ENCODE peak calls at places on chromosomes 5 and 9, in nine cellular contexts. One of them, this sample, is unnamed.

GRCh38 chr5:16888694-16889124 is 47.4 kb downstream of the MYO10 start:
- DNase-seq in stomach: no peak
- DNase-seq in upper lobe of right lung: no peak
- DNase-seq in dorsolateral prefrontal cortex: no peak
- DNase-seq in omental fat pad: no peak
- DNase-seq in left ventricle myocardium inferior: no peak
- DNase-seq in cardiac muscle cell: peak
- DNase-seq in IMR-90: peak
- DNase-seq in Calu3: peak
- DNase-seq in this sample: no peak

GRCh38 chr9:120928015-120928719 is 1.6 kb upstream of the TRAF1 start:
- DNase-seq in stomach: peak
- DNase-seq in upper lobe of right lung: peak
- DNase-seq in dorsolateral prefrontal cortex: peak
- DNase-seq in omental fat pad: peak
- DNase-seq in left ventricle myocardium inferior: peak
- DNase-seq in cardiac muscle cell: no peak
- DNase-seq in IMR-90: no peak
- DNase-seq in Calu3: no peak
- DNase-seq in this sample: no peak

GRCh38 chr9:134455951-134456739 is 129.9 kb downstream of the RXRA start:
- DNase-seq in stomach: peak
- DNase-seq in upper lobe of right lung: peak
- DNase-seq in dorsolateral prefrontal cortex: no peak
- DNase-seq in omental fat pad: peak
- DNase-seq in left ventricle myocardium inferior: peak
- DNase-seq in cardiac muscle cell: peak
- DNase-seq in IMR-90: peak
- DNase-seq in Calu3: no peak
- DNase-seq in this sample: peak

GRCh38 chr5:123874600-123875201 is 362.7 kb downstream of the CSNK1G3 start:
- DNase-seq in stomach: no peak
- DNase-seq in upper lobe of right lung: no peak
- DNase-seq in dorsolateral prefrontal cortex: no peak
- DNase-seq in omental fat pad: no peak
- DNase-seq in left ventricle myocardium inferior: no peak
- DNase-seq in cardiac muscle cell: peak
- DNase-seq in IMR-90: peak
- DNase-seq in Calu3: no peak
- DNase-seq in this sample: no peak

GRCh38 chr5:54895816-54896341 is 89.5 kb downstream of the ESM1 start:
- DNase-seq in stomach: peak
- DNase-seq in upper lobe of right lung: no peak
- DNase-seq in dorsolateral prefrontal cortex: no peak
- DNase-seq in omental fat pad: no peak
- DNase-seq in left ventricle myocardium inferior: no peak
- DNase-seq in cardiac muscle cell: peak
- DNase-seq in IMR-90: peak
- DNase-seq in Calu3: peak
- DNase-seq in this sample: no peak

GRCh38 chr9:78187763-78188495 is 47.9 kb upstream of the CEP78 start:
- DNase-seq in stomach: no peak
- DNase-seq in upper lobe of right lung: peak
- DNase-seq in dorsolateral prefrontal cortex: peak
- DNase-seq in omental fat pad: no peak
- DNase-seq in left ventricle myocardium inferior: peak
- DNase-seq in cardiac muscle cell: peak
- DNase-seq in IMR-90: no peak
- DNase-seq in Calu3: no peak
- DNase-seq in this sample: no peak

GRCh38 chr5:36570696-36571095 is 35.7 kb upstream of the SLC1A3 start:
- DNase-seq in stomach: no peak
- DNase-seq in upper lobe of right lung: no peak
- DNase-seq in dorsolateral prefrontal cortex: no peak
- DNase-seq in omental fat pad: no peak
- DNase-seq in left ventricle myocardium inferior: no peak
- DNase-seq in cardiac muscle cell: no peak
- DNase-seq in IMR-90: no peak
- DNase-seq in Calu3: no peak
- DNase-seq in this sample: no peak

GRCh38 chr9:115414561-115414960 is 296.6 kb upstream of the TNC start:
- DNase-seq in stomach: no peak
- DNase-seq in upper lobe of right lung: no peak
- DNase-seq in dorsolateral prefrontal cortex: no peak
- DNase-seq in omental fat pad: no peak
- DNase-seq in left ventricle myocardium inferior: no peak
- DNase-seq in cardiac muscle cell: no peak
- DNase-seq in IMR-90: no peak
- DNase-seq in Calu3: no peak
- DNase-seq in this sample: no peak

GRCh38 chr5:139746691-139747582 is 48.7 kb upstream of the PSD2 start:
- DNase-seq in stomach: peak
- DNase-seq in upper lobe of right lung: no peak
- DNase-seq in dorsolateral prefrontal cortex: no peak
- DNase-seq in omental fat pad: no peak
- DNase-seq in left ventricle myocardium inferior: no peak
- DNase-seq in cardiac muscle cell: no peak
- DNase-seq in IMR-90: peak
- DNase-seq in Calu3: no peak
- DNase-seq in this sample: peak

GRCh38 chr9:121743441-121744001 is 92.1 kb downstream of the DAB2IP start:
- DNase-seq in stomach: peak
- DNase-seq in upper lobe of right lung: peak
- DNase-seq in dorsolateral prefrontal cortex: peak
- DNase-seq in omental fat pad: no peak
- DNase-seq in left ventricle myocardium inferior: peak
- DNase-seq in cardiac muscle cell: peak
- DNase-seq in IMR-90: peak
- DNase-seq in Calu3: peak
- DNase-seq in this sample: no peak

GRCh38 chr5:98977723-98978122 is 48.9 kb upstream of the CHD1 start:
- DNase-seq in stomach: peak
- DNase-seq in upper lobe of right lung: no peak
- DNase-seq in dorsolateral prefrontal cortex: no peak
- DNase-seq in omental fat pad: no peak
- DNase-seq in left ventricle myocardium inferior: no peak
- DNase-seq in cardiac muscle cell: no peak
- DNase-seq in IMR-90: no peak
- DNase-seq in Calu3: peak
- DNase-seq in this sample: no peak

GRCh38 chr9:131276891-131277672 is 772 bp upstream of the FAM78A start:
- DNase-seq in stomach: no peak
- DNase-seq in upper lobe of right lung: no peak
- DNase-seq in dorsolateral prefrontal cortex: no peak
- DNase-seq in omental fat pad: no peak
- DNase-seq in left ventricle myocardium inferior: no peak
- DNase-seq in cardiac muscle cell: no peak
- DNase-seq in IMR-90: no peak
- DNase-seq in Calu3: no peak
- DNase-seq in this sample: peak

GRCh38 chr5:124537136-124537919 is 209.1 kb downstream of the ZNF608 start:
- DNase-seq in stomach: no peak
- DNase-seq in upper lobe of right lung: no peak
- DNase-seq in dorsolateral prefrontal cortex: no peak
- DNase-seq in omental fat pad: no peak
- DNase-seq in left ventricle myocardium inferior: no peak
- DNase-seq in cardiac muscle cell: no peak
- DNase-seq in IMR-90: no peak
- DNase-seq in Calu3: no peak
- DNase-seq in this sample: no peak

GRCh38 chr9:36437790-36438189 is 37.7 kb upstream of the RNF38 start:
- DNase-seq in stomach: no peak
- DNase-seq in upper lobe of right lung: no peak
- DNase-seq in dorsolateral prefrontal cortex: no peak
- DNase-seq in omental fat pad: no peak
- DNase-seq in left ventricle myocardium inferior: no peak
- DNase-seq in cardiac muscle cell: no peak
- DNase-seq in IMR-90: no peak
- DNase-seq in Calu3: no peak
- DNase-seq in this sample: no peak

GRCh38 chr9:4904322-4905134 is 80.5 kb upstream of the JAK2 start:
- DNase-seq in stomach: no peak
- DNase-seq in upper lobe of right lung: no peak
- DNase-seq in dorsolateral prefrontal cortex: no peak
- DNase-seq in omental fat pad: no peak
- DNase-seq in left ventricle myocardium inferior: no peak
- DNase-seq in cardiac muscle cell: peak
- DNase-seq in IMR-90: peak
- DNase-seq in Calu3: no peak
- DNase-seq in this sample: no peak

GRCh38 chr5:100553209-100553608 is 18.0 kb downstream of the FAM174A start:
- DNase-seq in stomach: no peak
- DNase-seq in upper lobe of right lung: no peak
- DNase-seq in dorsolateral prefrontal cortex: no peak
- DNase-seq in omental fat pad: no peak
- DNase-seq in left ventricle myocardium inferior: no peak
- DNase-seq in cardiac muscle cell: no peak
- DNase-seq in IMR-90: peak
- DNase-seq in Calu3: no peak
- DNase-seq in this sample: no peak

GRCh38 chr5:553874-554273 is 29.6 kb upstream of the SLC9A3 start:
- DNase-seq in stomach: peak
- DNase-seq in upper lobe of right lung: no peak
- DNase-seq in dorsolateral prefrontal cortex: peak
- DNase-seq in omental fat pad: peak
- DNase-seq in left ventricle myocardium inferior: no peak
- DNase-seq in cardiac muscle cell: no peak
- DNase-seq in IMR-90: no peak
- DNase-seq in Calu3: peak
- DNase-seq in this sample: no peak

GRCh38 chr5:134136221-134136631 is 21.7 kb downstream of the TCF7 start:
- DNase-seq in stomach: no peak
- DNase-seq in upper lobe of right lung: peak
- DNase-seq in dorsolateral prefrontal cortex: peak
- DNase-seq in omental fat pad: peak
- DNase-seq in left ventricle myocardium inferior: peak
- DNase-seq in cardiac muscle cell: no peak
- DNase-seq in IMR-90: no peak
- DNase-seq in Calu3: no peak
- DNase-seq in this sample: no peak

GRCh38 chr9:133782157-133783130 is 44.3 kb upstream of the SARDH start:
- DNase-seq in stomach: peak
- DNase-seq in upper lobe of right lung: peak
- DNase-seq in dorsolateral prefrontal cortex: peak
- DNase-seq in omental fat pad: peak
- DNase-seq in left ventricle myocardium inferior: peak
- DNase-seq in cardiac muscle cell: peak
- DNase-seq in IMR-90: peak
- DNase-seq in Calu3: peak
- DNase-seq in this sample: peak

GRCh38 chr5:11046160-11046559 is 285.1 kb upstream of the DAP start:
- DNase-seq in stomach: no peak
- DNase-seq in upper lobe of right lung: no peak
- DNase-seq in dorsolateral prefrontal cortex: peak
- DNase-seq in omental fat pad: no peak
- DNase-seq in left ventricle myocardium inferior: no peak
- DNase-seq in cardiac muscle cell: no peak
- DNase-seq in IMR-90: peak
- DNase-seq in Calu3: no peak
- DNase-seq in this sample: no peak
- TF ChIP-seq CTCF in stomach: no peak
- TF ChIP-seq CTCF in upper lobe of right lung: no peak
- TF ChIP-seq CTCF in dorsolateral prefrontal cortex: peak
- TF ChIP-seq CTCF in omental fat pad: no peak
- TF ChIP-seq CTCF in left ventricle myocardium inferior: no peak
- TF ChIP-seq CTCF in cardiac muscle cell: no peak
- TF ChIP-seq CTCF in IMR-90: peak
- TF ChIP-seq CTCF in Calu3: no peak
- TF ChIP-seq CTCF in this sample: peak

GRCh38 chr9:9399982-9400381 is 1212.8 kb downstream of the PTPRD start:
- DNase-seq in stomach: no peak
- DNase-seq in upper lobe of right lung: no peak
- DNase-seq in dorsolateral prefrontal cortex: no peak
- DNase-seq in omental fat pad: no peak
- DNase-seq in left ventricle myocardium inferior: no peak
- DNase-seq in cardiac muscle cell: no peak
- DNase-seq in IMR-90: no peak
- DNase-seq in Calu3: no peak
- DNase-seq in this sample: no peak

GRCh38 chr9:9392755-9393154 is 1220.0 kb downstream of the PTPRD start:
- DNase-seq in stomach: no peak
- DNase-seq in upper lobe of right lung: no peak
- DNase-seq in dorsolateral prefrontal cortex: no peak
- DNase-seq in omental fat pad: no peak
- DNase-seq in left ventricle myocardium inferior: no peak
- DNase-seq in cardiac muscle cell: no peak
- DNase-seq in IMR-90: no peak
- DNase-seq in Calu3: no peak
- DNase-seq in this sample: no peak

GRCh38 chr9:9389904-9390303 is 1222.9 kb downstream of the PTPRD start:
- DNase-seq in stomach: no peak
- DNase-seq in upper lobe of right lung: no peak
- DNase-seq in dorsolateral prefrontal cortex: no peak
- DNase-seq in omental fat pad: no peak
- DNase-seq in left ventricle myocardium inferior: no peak
- DNase-seq in cardiac muscle cell: no peak
- DNase-seq in IMR-90: no peak
- DNase-seq in Calu3: no peak
- DNase-seq in this sample: no peak

DNA sequence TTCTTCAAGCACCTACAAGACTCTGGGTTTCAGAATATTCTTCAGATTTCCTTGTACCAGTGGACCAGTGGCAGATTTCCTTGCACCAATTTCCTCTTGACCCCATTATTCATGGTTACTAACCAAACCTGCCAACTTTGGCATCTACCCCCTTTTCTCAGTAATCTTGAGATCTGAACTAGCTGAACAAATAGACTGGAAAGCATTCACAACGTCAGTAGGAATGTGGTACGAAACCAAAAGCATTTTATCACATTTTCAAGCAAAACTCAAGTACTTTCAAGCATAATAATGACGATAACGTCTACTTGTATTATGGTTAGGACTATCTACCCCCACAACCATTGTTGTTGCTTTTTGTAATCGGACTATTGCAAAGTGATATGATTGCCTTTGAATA is 1217.3 kb downstream of the PTPRD start:
- DNase-seq in stomach: no peak
- DNase-seq in upper lobe of right lung: no peak
- DNase-seq in dorsolateral prefrontal cortex: no peak
- DNase-seq in omental fat pad: no peak
- DNase-seq in left ventricle myocardium inferior: no peak
- DNase-seq in cardiac muscle cell: no peak
- DNase-seq in IMR-90: no peak
- DNase-seq in Calu3: no peak
- DNase-seq in this sample: no peak
- TF ChIP-seq CTCF in stomach: no peak
- TF ChIP-seq CTCF in upper lobe of right lung: no peak
- TF ChIP-seq CTCF in dorsolateral prefrontal cortex: no peak
- TF ChIP-seq CTCF in omental fat pad: no peak
- TF ChIP-seq CTCF in left ventricle myocardium inferior: no peak
- TF ChIP-seq CTCF in cardiac muscle cell: no peak
- TF ChIP-seq CTCF in IMR-90: no peak
- TF ChIP-seq CTCF in Calu3: no peak
- TF ChIP-seq CTCF in this sample: no peak

GRCh38 chr5:107888541-107888940 is 217.8 kb upstream of the EFNA5 start:
- DNase-seq in stomach: no peak
- DNase-seq in upper lobe of right lung: no peak
- DNase-seq in dorsolateral prefrontal cortex: no peak
- DNase-seq in omental fat pad: no peak
- DNase-seq in left ventricle myocardium inferior: no peak
- DNase-seq in cardiac muscle cell: no peak
- DNase-seq in IMR-90: no peak
- DNase-seq in Calu3: no peak
- DNase-seq in this sample: no peak
- TF ChIP-seq CTCF in stomach: no peak
- TF ChIP-seq CTCF in upper lobe of right lung: no peak
- TF ChIP-seq CTCF in dorsolateral prefrontal cortex: no peak
- TF ChIP-seq CTCF in omental fat pad: no peak
- TF ChIP-seq CTCF in left ventricle myocardium inferior: no peak
- TF ChIP-seq CTCF in cardiac muscle cell: no peak
- TF ChIP-seq CTCF in IMR-90: no peak
- TF ChIP-seq CTCF in Calu3: no peak
- TF ChIP-seq CTCF in this sample: no peak

GRCh38 chr5:132293066-132293991 is 865 bp upstream of the SLC22A4 start:
- DNase-seq in stomach: peak
- DNase-seq in upper lobe of right lung: peak
- DNase-seq in dorsolateral prefrontal cortex: peak
- DNase-seq in omental fat pad: peak
- DNase-seq in left ventricle myocardium inferior: peak
- DNase-seq in cardiac muscle cell: peak
- DNase-seq in IMR-90: peak
- DNase-seq in Calu3: peak
- DNase-seq in this sample: peak
- TF ChIP-seq CTCF in stomach: no peak
- TF ChIP-seq CTCF in upper lobe of right lung: no peak
- TF ChIP-seq CTCF in dorsolateral prefrontal cortex: peak
- TF ChIP-seq CTCF in omental fat pad: no peak
- TF ChIP-seq CTCF in left ventricle myocardium inferior: no peak
- TF ChIP-seq CTCF in cardiac muscle cell: peak
- TF ChIP-seq CTCF in IMR-90: peak
- TF ChIP-seq CTCF in Calu3: peak
- TF ChIP-seq CTCF in this sample: peak

This sample was measured in GM13977.